ENCODE peak calls at places on chromosomes 7 and 10, in four cellular contexts. A is naive thymus-derived CD8-positive, alpha-beta T cell; X is frontal cortex; B is MCF 10A. P is an unnamed sample.

GRCh38 chr7:26292768-26293560 is 1.3 kb downstream of the SNX10 start:
- DNase-seq in A (no peak), X (no peak), B (no peak), P (no peak)

GRCh38 chr10:9922123-9922685 is 1095.5 kb upstream of the CELF2 start:
- DNase-seq in A (no peak), X (no peak), B (no peak), P (no peak)

GRCh38 chr7:44969701-44970494 is 8.9 kb downstream of the MYO1G start:
- DNase-seq in A (no peak), X (no peak), B (no peak), P (no peak)

GRCh38 chr10:77456414-77456813 is 181.2 kb downstream of the KCNMA1 start:
- DNase-seq in A (no peak), X (no peak), B (no peak), P (no peak)

GRCh38 chr10:61815505-61815904 is 86.0 kb upstream of the ARID5B start:
- DNase-seq in A (no peak), X (no peak), B (no peak), P (no peak)

GRCh38 chr10:13099144-13099665 is 758 bp upstream of the OPTN start:
- DNase-seq in A (peak), X (peak), B (peak), P (peak)

GRCh38 chr7:24968165-24968564 is 11.8 kb downstream of the OSBPL3 start:
- DNase-seq in A (no peak), X (no peak), B (no peak), P (no peak)

GRCh38 chr7:98276241-98276761 is 5.2 kb upstream of the BRI3 start:
- DNase-seq in A (no peak), X (no peak), B (no peak), P (no peak)

GRCh38 chr7:4770886-4771285 is 4.5 kb upstream of the AP5Z1 start:
- DNase-seq in A (no peak), X (no peak), B (no peak), P (no peak)

GRCh38 chr7:40763319-40764287 is 628.8 kb downstream of the SUGCT start:
- DNase-seq in A (no peak), X (no peak), B (peak), P (no peak)

GRCh38 chr10:24952146-24952700 is at the start of gene PRTFDC1:
- DNase-seq in A (peak), X (peak), B (no peak), P (peak)

GRCh38 chr10:118343115-118343514 is 991 bp upstream of the FAM204A start:
- DNase-seq in A (no peak), X (no peak), B (peak), P (no peak)

GRCh38 chr10:58952747-58953466 is 223.5 kb upstream of the PHYHIPL start:
- DNase-seq in A (no peak), X (no peak), B (peak), P (peak)

GRCh38 chr10:101903827-101904520 is 60.4 kb upstream of the KCNIP2 start:
- DNase-seq in A (no peak), X (peak), B (no peak), P (no peak)

GRCh38 chr7:27095050-27095896 is 527 bp downstream of the HOXA1 start:
- DNase-seq in A (no peak), X (no peak), B (no peak), P (peak)

GRCh38 chr7:6462094-6462493 is 14.3 kb upstream of the DAGLB start:
- DNase-seq in A (no peak), X (no peak), B (no peak), P (no peak)

GRCh38 chr10:132421377-132422168 is 24.6 kb downstream of the PWWP2B start:
- DNase-seq in A (no peak), X (peak), B (peak), P (no peak)

GRCh38 chr10:63866747-63867140 is 345.5 kb downstream of the REEP3 start:
- DNase-seq in A (no peak), X (no peak), B (peak), P (no peak)

GRCh38 chr7:4713183-4713784 is 31.2 kb downstream of the FOXK1 start:
- DNase-seq in A (no peak), X (no peak), B (no peak), P (no peak)

GRCh38 chr10:96406091-96406490 is 47.3 kb upstream of the OPALIN start:
- DNase-seq in A (no peak), X (no peak), B (no peak), P (no peak)

GRCh38 chr7:157016352-157017041 is 6.0 kb upstream of the MNX1 start:
- DNase-seq in A (no peak), X (no peak), B (no peak), P (no peak)

GRCh38 chr7:17299477-17299991 is 1.1 kb downstream of the AHR start:
- DNase-seq in A (no peak), X (no peak), B (peak), P (peak)

GRCh38 chr7:70857793-70858545 is 274.0 kb upstream of the GALNT17 start:
- DNase-seq in A (no peak), X (no peak), B (no peak), P (no peak)

GRCh38 chr7:131072505-131073091 is 255.1 kb upstream of the MKLN1 start:
- DNase-seq in A (no peak), X (no peak), B (peak), P (no peak)

GRCh38 chr10:60099998-60100747 is 193.8 kb upstream of the CCDC6 start:
- DNase-seq in A (peak), X (peak), B (peak), P (peak)

GRCh38 chr7:87339373-87339897 is 6.0 kb upstream of the CROT start:
- DNase-seq in A (no peak), X (no peak), B (no peak), P (no peak)